ENCODE peak calls at places on chromosome 6, in four cellular contexts. Y, F, P and T are unnamed samples.

GRCh38 chr6:170067257-170067656 is 223.6 kb downstream of the DLL1 start:
- DNase-seq in P (no peak), Y (no peak), F (no peak), T (no peak)

GRCh38 chr6:107064579-107065065 is 36.6 kb downstream of the MTRES1 start:
- DNase-seq in Y (no peak), F (no peak), P (no peak), T (no peak)

GRCh38 chr6:56890683-56891429 is 64.1 kb upstream of the BEND6 start:
- DNase-seq in F (no peak), P (no peak), Y (peak), T (peak)

GRCh38 chr6:131003419-131004386 is 59.3 kb downstream of the EPB41L2 start:
- DNase-seq in P (no peak), F (no peak), Y (no peak), T (no peak)

GRCh38 chr6:12294851-12295536 is 4.8 kb downstream of the EDN1 start:
- DNase-seq in Y (no peak), F (no peak), P (no peak), T (no peak)

GRCh38 chr6:93423542-93423941 is 4.2 kb upstream of the EPHA7 start:
- DNase-seq in P (no peak), Y (no peak), F (peak), T (no peak)

GRCh38 chr6:17622144-17622543 is 22.0 kb downstream of the FAM8A1 start:
- DNase-seq in Y (no peak), F (no peak), P (no peak), T (no peak)

GRCh38 chr6:13538084-13538483 is 36.3 kb upstream of the SIRT5 start:
- DNase-seq in Y (peak), P (no peak), F (no peak), T (no peak)

GRCh38 chr6:2245103-2245953 is at the start of gene GMDS:
- DNase-seq in P (peak), Y (peak), F (peak), T (peak)

GRCh38 chr6:90537723-90538407 is 49.0 kb downstream of the MAP3K7 start:
- DNase-seq in Y (no peak), F (no peak), P (no peak), T (peak)

GRCh38 chr6:24493945-24494725 is 634 bp upstream of the ALDH5A1 start:
- DNase-seq in P (no peak), F (no peak), Y (no peak), T (no peak)

GRCh38 chr6:170080828-170081368 is 210.0 kb downstream of the DLL1 start:
- DNase-seq in F (peak), Y (no peak), P (peak), T (no peak)

GRCh38 chr6:1251198-1252155 is 60.4 kb upstream of the FOXQ1 start:
- DNase-seq in Y (no peak), F (no peak), P (no peak), T (no peak)

GRCh38 chr6:56356431-56356830 is 109.1 kb upstream of the COL21A1 start:
- DNase-seq in F (no peak), P (no peak), Y (no peak), T (no peak)

GRCh38 chr6:98641929-98642328 is 192.4 kb upstream of the POU3F2 start:
- DNase-seq in Y (no peak), F (peak), P (no peak), T (no peak)